ENCODE peak calls at places on chromosomes 16 and 17, in five cellular contexts. W is CD8-positive, alpha-beta T cell; G is lower lobe of right lung; K is IMR-90; X is heart right ventricle. F is an unnamed sample.

GRCh38 chr16:55697867-55698266 is 42.1 kb downstream of the SLC6A2 start:
- DNase-seq in W (no peak), G (no peak), K (no peak), X (no peak), F (no peak)

GRCh38 chr16:88131966-88132365 is 180.7 kb downstream of the BANP start:
- DNase-seq in W (no peak), G (peak; percentile 39), K (no peak), X (no peak), F (no peak)

GRCh38 chr16:75792781-75793180 is 66.5 kb upstream of the CPHXL start:
- DNase-seq in W (no peak), G (no peak), K (no peak), X (no peak), F (no peak)

GRCh38 chr16:49700928-49701685 is 154.8 kb downstream of the ZNF423 start:
- DNase-seq in W (no peak), G (no peak), K (no peak), X (no peak), F (no peak)

GRCh38 chr17:72883351-72883750 is 209.1 kb downstream of the SLC39A11 start:
- DNase-seq in W (no peak), G (no peak), K (no peak), X (no peak), F (no peak)

GRCh38 chr17:5434984-5435383 is 4.0 kb downstream of the C1QBP start:
- DNase-seq in W (no peak), G (no peak), K (no peak), X (no peak), F (no peak)

GRCh38 chr17:48816774-48817590 is at the start of gene TTLL6:
- DNase-seq in W (peak; percentile 74), G (peak; percentile 91), K (peak; percentile 56), X (peak; percentile 85), F (peak; percentile 82)

GRCh38 chr17:49604314-49604869 is 28.7 kb downstream of the NXPH3 start:
- DNase-seq in W (no peak), G (no peak), K (no peak), X (no peak), F (no peak)

GRCh38 chr17:30477758-30478115 is 529 bp downstream of the GOSR1 start:
- DNase-seq in W (no peak), G (no peak), K (peak; percentile 19), X (no peak), F (no peak)

GRCh38 chr17:17605747-17606083 is 14.2 kb upstream of the PEMT start:
- DNase-seq in W (no peak), G (no peak), K (peak; percentile 58), X (no peak), F (no peak)

GRCh38 chr17:41813039-41813680 is 356 bp downstream of the FKBP10 start:
- DNase-seq in W (no peak), G (no peak), K (no peak), X (no peak), F (no peak)
- H3K36me3 ChIP-seq in W (no peaks in the 10 kb centered on the region), G (no peaks in the 10 kb centered on the region), K (peaks cover 15% of the 10 kb centered on the region), X (peaks cover 4% of the 10 kb centered on the region), F (no peaks in the 10 kb centered on the region)

DNA sequence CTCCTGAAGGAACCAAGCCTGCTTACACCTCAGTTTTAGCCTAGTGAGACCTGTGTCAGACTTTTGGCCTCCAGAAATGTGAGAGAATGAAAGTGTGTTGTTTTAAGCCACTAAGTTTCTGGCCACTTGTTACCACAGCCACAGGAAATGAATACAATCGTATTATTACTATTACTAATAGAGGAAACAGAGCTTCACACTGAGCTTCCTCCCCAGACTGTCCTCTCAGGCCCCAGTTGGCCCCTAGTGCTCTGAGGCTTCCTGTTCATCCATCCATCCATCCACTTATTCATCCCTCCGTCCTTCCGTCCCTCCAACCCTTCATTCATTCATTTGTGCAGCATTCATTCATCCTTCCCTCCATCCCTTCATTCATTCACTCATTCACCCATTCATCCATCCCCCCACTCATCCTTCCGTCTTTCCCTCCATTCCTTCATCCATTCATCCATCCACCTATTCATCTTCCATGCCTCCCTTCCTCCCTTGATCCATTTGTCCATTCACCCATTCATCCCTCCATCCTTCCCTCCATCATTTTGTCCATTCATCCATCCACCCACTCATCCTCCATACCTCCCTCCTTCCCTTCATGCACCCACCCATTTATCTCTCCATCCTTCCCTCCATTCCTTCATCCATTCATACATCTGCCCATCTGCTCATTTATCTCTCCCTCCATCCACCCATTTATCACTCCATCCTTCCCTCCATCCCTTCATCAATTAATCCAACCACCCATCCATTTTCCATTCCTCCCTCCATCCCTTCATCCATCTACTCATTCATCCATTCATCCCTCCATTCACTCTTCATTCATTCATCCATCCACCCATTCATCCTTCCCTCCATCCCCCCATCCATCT is 95.0 kb downstream of the FOXL1 start:
- DNase-seq in W (no peak), G (no peak), K (no peak), X (no peak), F (no peak)
- H3K4me1 ChIP-seq in W (no peaks in the 10 kb centered on the region), G (no peaks in the 10 kb centered on the region), K (peaks cover 27% of the 10 kb centered on the region), X (peaks cover 36% of the 10 kb centered on the region), F (no peaks in the 10 kb centered on the region)

GRCh38 chr17:27218719-27219488 is 75.0 kb upstream of the WSB1 start:
- DNase-seq in W (no peak), G (no peak), K (no peak), X (no peak), F (no peak)

GRCh38 chr17:27216836-27217235 is 77.1 kb upstream of the WSB1 start:
- DNase-seq in W (no peak), G (no peak), K (no peak), X (no peak), F (no peak)

GRCh38 chr17:27218041-27218440 is 75.9 kb upstream of the WSB1 start:
- DNase-seq in W (no peak), G (no peak), K (no peak), X (no peak), F (no peak)

GRCh38 chr17:27222515-27222914 is 71.4 kb upstream of the WSB1 start:
- DNase-seq in W (no peak), G (no peak), K (no peak), X (no peak), F (no peak)

GRCh38 chr17:27217631-27218030 is 76.3 kb upstream of the WSB1 start:
- DNase-seq in W (no peak), G (no peak), K (no peak), X (no peak), F (no peak)
- H3K9me3 ChIP-seq in W (no peaks in the 10 kb centered on the region), G (no peaks in the 10 kb centered on the region), K (peaks cover 4% of the 10 kb centered on the region), X (no peaks in the 10 kb centered on the region), F (no peaks in the 10 kb centered on the region)

GRCh38 chr16:3744018-3744417 is 26.7 kb upstream of the TRAP1 start:
- DNase-seq in W (no peak), G (no peak), K (no peak), X (no peak), F (no peak)
- H3K36me3 ChIP-seq in W (peaks cover 67% of the 10 kb centered on the region), G (peaks cover 100% of the 10 kb centered on the region), K (peaks cover 68% of the 10 kb centered on the region), X (peaks cover 100% of the 10 kb centered on the region), F (peaks cover 22% of the 10 kb centered on the region)

F was measured in pancreas.